ENCODE peak calls at places on chromosomes 2 and 18, in ten cellular contexts. One of them, this sample, is unnamed.

GRCh38 chr18:13136056-13136688 is 82.4 kb upstream of the LDLRAD4 start:
- DNase-seq in astrocyte of the spinal cord: peak
- DNase-seq in NCI-H2029: peak
- DNase-seq in spleen: peak
- DNase-seq in stimulated activated CD8-positive, alpha-beta memory T cell treated with anti-CD3 and anti-CD28 coated beads, Interleukin-7, amount 100 ng/mL, for 24 hours: no peak
- DNase-seq in hippocampal formation: no peak
- DNase-seq in H4: no peak
- DNase-seq in NCI-H1436: no peak
- DNase-seq in neural progenitor cell: peak
- DNase-seq in activated CD8-positive, alpha-beta memory T cell treated with anti-CD3 and anti-CD28 coated beads, Interleukin-2, amount 10 ng/mL, durations not matched to agents 7 days and 5 days: peak
- DNase-seq in this sample: peak

GRCh38 chr18:12637901-12638633 is 19.8 kb downstream of the SPIRE1 start:
- DNase-seq in neural progenitor cell: no peak
- DNase-seq in stimulated activated CD8-positive, alpha-beta memory T cell treated with anti-CD3 and anti-CD28 coated beads, Interleukin-7, amount 100 ng/mL, for 24 hours: no peak
- DNase-seq in activated CD8-positive, alpha-beta memory T cell treated with anti-CD3 and anti-CD28 coated beads, Interleukin-2, amount 10 ng/mL, durations not matched to agents 7 days and 5 days: no peak
- DNase-seq in NCI-H2029: no peak
- DNase-seq in H4: no peak
- DNase-seq in astrocyte of the spinal cord: no peak
- DNase-seq in NCI-H1436: no peak
- DNase-seq in hippocampal formation: no peak
- DNase-seq in spleen: no peak
- DNase-seq in this sample: peak

GRCh38 chr2:54880428-54880827 is 157.0 kb downstream of the EML6 start:
- DNase-seq in hippocampal formation: no peak
- DNase-seq in spleen: no peak
- DNase-seq in H4: no peak
- DNase-seq in NCI-H2029: no peak
- DNase-seq in activated CD8-positive, alpha-beta memory T cell treated with anti-CD3 and anti-CD28 coated beads, Interleukin-2, amount 10 ng/mL, durations not matched to agents 7 days and 5 days: no peak
- DNase-seq in stimulated activated CD8-positive, alpha-beta memory T cell treated with anti-CD3 and anti-CD28 coated beads, Interleukin-7, amount 100 ng/mL, for 24 hours: no peak
- DNase-seq in NCI-H1436: no peak
- DNase-seq in astrocyte of the spinal cord: no peak
- DNase-seq in neural progenitor cell: no peak
- DNase-seq in this sample: no peak

GRCh38 chr2:196380575-196380974 is 209.2 kb upstream of the STK17B start:
- DNase-seq in neural progenitor cell: no peak
- DNase-seq in hippocampal formation: no peak
- DNase-seq in H4: no peak
- DNase-seq in NCI-H1436: no peak
- DNase-seq in spleen: no peak
- DNase-seq in NCI-H2029: no peak
- DNase-seq in activated CD8-positive, alpha-beta memory T cell treated with anti-CD3 and anti-CD28 coated beads, Interleukin-2, amount 10 ng/mL, durations not matched to agents 7 days and 5 days: no peak
- DNase-seq in stimulated activated CD8-positive, alpha-beta memory T cell treated with anti-CD3 and anti-CD28 coated beads, Interleukin-7, amount 100 ng/mL, for 24 hours: no peak
- DNase-seq in astrocyte of the spinal cord: no peak
- DNase-seq in this sample: no peak

GRCh38 chr2:152925540-152926448 is 207.4 kb downstream of the ARL6IP6 start:
- DNase-seq in astrocyte of the spinal cord: peak
- DNase-seq in spleen: peak
- DNase-seq in activated CD8-positive, alpha-beta memory T cell treated with anti-CD3 and anti-CD28 coated beads, Interleukin-2, amount 10 ng/mL, durations not matched to agents 7 days and 5 days: peak
- DNase-seq in stimulated activated CD8-positive, alpha-beta memory T cell treated with anti-CD3 and anti-CD28 coated beads, Interleukin-7, amount 100 ng/mL, for 24 hours: peak
- DNase-seq in H4: peak
- DNase-seq in hippocampal formation: peak
- DNase-seq in neural progenitor cell: peak
- DNase-seq in NCI-H2029: peak
- DNase-seq in NCI-H1436: peak
- DNase-seq in this sample: peak

GRCh38 chr2:86518498-86518897 is 44.7 kb downstream of the CHMP3 start:
- DNase-seq in NCI-H2029: no peak
- DNase-seq in astrocyte of the spinal cord: no peak
- DNase-seq in spleen: no peak
- DNase-seq in hippocampal formation: peak
- DNase-seq in stimulated activated CD8-positive, alpha-beta memory T cell treated with anti-CD3 and anti-CD28 coated beads, Interleukin-7, amount 100 ng/mL, for 24 hours: no peak
- DNase-seq in neural progenitor cell: peak
- DNase-seq in NCI-H1436: no peak
- DNase-seq in H4: peak
- DNase-seq in activated CD8-positive, alpha-beta memory T cell treated with anti-CD3 and anti-CD28 coated beads, Interleukin-2, amount 10 ng/mL, durations not matched to agents 7 days and 5 days: no peak
- DNase-seq in this sample: peak

GRCh38 chr2:214695789-214696188 is 113.7 kb downstream of the BARD1 start:
- DNase-seq in stimulated activated CD8-positive, alpha-beta memory T cell treated with anti-CD3 and anti-CD28 coated beads, Interleukin-7, amount 100 ng/mL, for 24 hours: no peak
- DNase-seq in activated CD8-positive, alpha-beta memory T cell treated with anti-CD3 and anti-CD28 coated beads, Interleukin-2, amount 10 ng/mL, durations not matched to agents 7 days and 5 days: no peak
- DNase-seq in NCI-H2029: no peak
- DNase-seq in NCI-H1436: no peak
- DNase-seq in hippocampal formation: no peak
- DNase-seq in astrocyte of the spinal cord: no peak
- DNase-seq in neural progenitor cell: no peak
- DNase-seq in H4: no peak
- DNase-seq in spleen: no peak
- DNase-seq in this sample: peak

GRCh38 chr2:65396348-65397026 is 35.9 kb downstream of the SPRED2 start:
- DNase-seq in astrocyte of the spinal cord: peak
- DNase-seq in stimulated activated CD8-positive, alpha-beta memory T cell treated with anti-CD3 and anti-CD28 coated beads, Interleukin-7, amount 100 ng/mL, for 24 hours: no peak
- DNase-seq in activated CD8-positive, alpha-beta memory T cell treated with anti-CD3 and anti-CD28 coated beads, Interleukin-2, amount 10 ng/mL, durations not matched to agents 7 days and 5 days: no peak
- DNase-seq in NCI-H1436: no peak
- DNase-seq in H4: no peak
- DNase-seq in NCI-H2029: no peak
- DNase-seq in spleen: no peak
- DNase-seq in hippocampal formation: no peak
- DNase-seq in neural progenitor cell: no peak
- DNase-seq in this sample: peak

GRCh38 chr2:10489842-10490555 is 41.9 kb upstream of the ODC1 start:
- DNase-seq in hippocampal formation: no peak
- DNase-seq in stimulated activated CD8-positive, alpha-beta memory T cell treated with anti-CD3 and anti-CD28 coated beads, Interleukin-7, amount 100 ng/mL, for 24 hours: no peak
- DNase-seq in NCI-H2029: no peak
- DNase-seq in spleen: peak
- DNase-seq in astrocyte of the spinal cord: no peak
- DNase-seq in neural progenitor cell: no peak
- DNase-seq in activated CD8-positive, alpha-beta memory T cell treated with anti-CD3 and anti-CD28 coated beads, Interleukin-2, amount 10 ng/mL, durations not matched to agents 7 days and 5 days: peak
- DNase-seq in H4: no peak
- DNase-seq in NCI-H1436: no peak
- DNase-seq in this sample: no peak

This sample was measured in fibroblast of pulmonary artery.